ENCODE peak calls at places on chromosomes 16 and 17, in four cellular contexts. One of them, this sample, is unnamed.

GRCh38 chr16:86016201-86016965 is 117.4 kb downstream of the IRF8 start:
- DNase-seq in NCI-H2029: no peak
- DNase-seq in adipocyte: peak
- DNase-seq in body of pancreas: peak
- DNase-seq in this sample: no peak

GRCh38 chr17:1865252-1866037 is 35.6 kb downstream of the RPA1 start:
- DNase-seq in NCI-H2029: no peak
- DNase-seq in adipocyte: peak
- DNase-seq in body of pancreas: peak
- DNase-seq in this sample: peak

GRCh38 chr17:48970224-48970623 is 1.8 kb upstream of the GIP start:
- DNase-seq in NCI-H2029: no peak
- DNase-seq in adipocyte: no peak
- DNase-seq in body of pancreas: no peak
- DNase-seq in this sample: no peak

GRCh38 chr16:88686439-88687253 is at the start of gene SNAI3:
- DNase-seq in NCI-H2029: peak
- DNase-seq in adipocyte: peak
- DNase-seq in body of pancreas: peak
- DNase-seq in this sample: peak

GRCh38 chr17:6654816-6655731 is 3.5 kb downstream of the C17orf100 start:
- DNase-seq in NCI-H2029: peak
- DNase-seq in adipocyte: peak
- DNase-seq in body of pancreas: peak
- DNase-seq in this sample: peak

GRCh38 chr16:89687092-89687940 is 827 bp downstream of the CDK10 start:
- DNase-seq in NCI-H2029: no peak
- DNase-seq in adipocyte: peak
- DNase-seq in body of pancreas: peak
- DNase-seq in this sample: peak

GRCh38 chr16:85589688-85590505 is 23.2 kb upstream of the GSE1 start:
- DNase-seq in NCI-H2029: no peak
- DNase-seq in adipocyte: no peak
- DNase-seq in body of pancreas: no peak
- DNase-seq in this sample: no peak

GRCh38 chr16:56337131-56337857 is 88.1 kb downstream of the AMFR start:
- DNase-seq in NCI-H2029: no peak
- DNase-seq in adipocyte: no peak
- DNase-seq in body of pancreas: no peak
- DNase-seq in this sample: no peak

GRCh38 chr16:88378401-88378800 is 4.4 kb upstream of the ZNF469 start:
- DNase-seq in NCI-H2029: no peak
- DNase-seq in adipocyte: no peak
- DNase-seq in body of pancreas: no peak
- DNase-seq in this sample: no peak